ENCODE peak calls at places on chromosomes 13 and 19, in six cellular contexts. R, X, N, P, A and Q are unnamed samples.

GRCh38 chr13:65943711-65944110 is 1286.4 kb downstream of the PCDH9 start:
- DNase-seq in R (no peak), X (no peak), N (no peak), P (no peak), A (no peak), Q (no peak)

GRCh38 chr13:20983386-20983785 is 78.0 kb downstream of the LATS2 start:
- DNase-seq in R (no peak), X (no peak), N (no peak), P (no peak), A (no peak), Q (no peak)

GRCh38 chr13:48426052-48426451 is 13.1 kb upstream of the LPAR6 start:
- DNase-seq in R (no peak), X (no peak), N (no peak), P (no peak), A (no peak), Q (no peak)

GRCh38 chr19:18274776-18275356 is 614 bp upstream of the IQCN start:
- DNase-seq in R (no peak), X (peak; percentile 77), N (peak; percentile 76), P (peak; percentile 78), A (no peak), Q (no peak)

GRCh38 chr19:45528744-45529453 is 21.6 kb downstream of the VASP start:
- DNase-seq in R (peak; percentile 82), X (peak; percentile 72), N (no peak), P (peak; percentile 93), A (no peak), Q (no peak)

GRCh38 chr19:9865732-9866627 is 30.9 kb downstream of the PIN1 start:
- DNase-seq in R (no peak), X (no peak), N (no peak), P (no peak), A (no peak), Q (no peak)

GRCh38 chr19:27647423-27647822 is 1565.5 kb downstream of the UQCRFS1 start:
- DNase-seq in R (no peak), X (no peak), N (no peak), P (no peak), A (no peak), Q (no peak)

GRCh38 chr13:100454876-100455275 is 133.7 kb downstream of the GGACT start:
- DNase-seq in R (no peak), X (no peak), N (no peak), P (peak; percentile 24), A (no peak), Q (peak; percentile 9)

GRCh38 chr13:30466841-30467252 is 1.1 kb upstream of the HMGB1 start:
- DNase-seq in R (peak; percentile 94), X (no peak), N (no peak), P (no peak), A (no peak), Q (no peak)

GRCh38 chr19:39996218-39996810 is 546 bp upstream of the ZNF546 start:
- DNase-seq in R (peak; percentile 62), X (peak; percentile 33), N (no peak), P (peak; percentile 51), A (no peak), Q (no peak)

GRCh38 chr19:41843371-41843770 is 1.1 kb downstream of the LYPD4 start:
- DNase-seq in R (no peak), X (no peak), N (no peak), P (no peak), A (no peak), Q (no peak)

GRCh38 chr13:26075498-26075897 is 23.7 kb upstream of the SHISA2 start:
- DNase-seq in R (peak; percentile 35), X (no peak), N (peak; percentile 18), P (no peak), A (no peak), Q (no peak)

GRCh38 chr19:3224346-3225325 is at the start of gene CELF5:
- DNase-seq in R (peak; percentile 63), X (peak; percentile 42), N (no peak), P (peak; percentile 65), A (peak; percentile 20), Q (no peak)

GRCh38 chr19:5137571-5138124 is 168.7 kb downstream of the KDM4B start:
- DNase-seq in R (peak; percentile 21), X (no peak), N (no peak), P (no peak), A (no peak), Q (no peak)

GRCh38 chr13:49524740-49525501 is 29.2 kb downstream of the PHF11 start:
- DNase-seq in R (no peak), X (no peak), N (no peak), P (no peak), A (no peak), Q (no peak)

GRCh38 chr13:51689597-51689996 is 105.3 kb downstream of the WDFY2 start:
- DNase-seq in R (no peak), X (peak; percentile 63), N (no peak), P (no peak), A (no peak), Q (no peak)

GRCh38 chr13:97119899-97120745 is 102.0 kb upstream of the MBNL2 start:
- DNase-seq in R (no peak), X (no peak), N (no peak), P (no peak), A (no peak), Q (peak; percentile 50)